ENCODE peak calls at places on chromosomes 11 and 22, in ten cellular contexts. One of them, this sample, is unnamed.

GRCh38 chr22:27952779-27953178 is 33.7 kb upstream of the PITPNB start:
- DNase-seq in fibroblast of mammary gland: peak
- DNase-seq in brain microvascular endothelial cell: no peak
- DNase-seq in uterus: no peak
- DNase-seq in foreskin fibroblast: no peak
- DNase-seq in ovary: no peak
- DNase-seq in progenitor cell of endocrine pancreas: no peak
- DNase-seq in RWPE1: no peak
- DNase-seq in lower leg skin: no peak
- DNase-seq in AG09319: no peak
- DNase-seq in this sample: peak

GRCh38 chr11:116579857-116580727 is 192.7 kb downstream of the BUD13 start:
- DNase-seq in RWPE1: no peak
- DNase-seq in AG09319: no peak
- DNase-seq in fibroblast of mammary gland: no peak
- DNase-seq in progenitor cell of endocrine pancreas: no peak
- DNase-seq in foreskin fibroblast: no peak
- DNase-seq in lower leg skin: no peak
- DNase-seq in brain microvascular endothelial cell: no peak
- DNase-seq in uterus: no peak
- DNase-seq in ovary: no peak
- DNase-seq in this sample: no peak

GRCh38 chr11:133300666-133301065 is 231.6 kb downstream of the OPCML start:
- DNase-seq in progenitor cell of endocrine pancreas: no peak
- DNase-seq in uterus: no peak
- DNase-seq in lower leg skin: no peak
- DNase-seq in fibroblast of mammary gland: no peak
- DNase-seq in ovary: no peak
- DNase-seq in RWPE1: no peak
- DNase-seq in foreskin fibroblast: no peak
- DNase-seq in AG09319: no peak
- DNase-seq in brain microvascular endothelial cell: no peak
- DNase-seq in this sample: no peak

GRCh38 chr22:37480387-37481346 is 5.5 kb downstream of the MFNG start:
- DNase-seq in RWPE1: no peak
- DNase-seq in AG09319: no peak
- DNase-seq in ovary: no peak
- DNase-seq in foreskin fibroblast: no peak
- DNase-seq in brain microvascular endothelial cell: no peak
- DNase-seq in fibroblast of mammary gland: no peak
- DNase-seq in lower leg skin: no peak
- DNase-seq in progenitor cell of endocrine pancreas: no peak
- DNase-seq in uterus: no peak
- DNase-seq in this sample: no peak

GRCh38 chr11:19595840-19596751 is 116.5 kb upstream of the NAV2 start:
- DNase-seq in lower leg skin: peak
- DNase-seq in RWPE1: peak
- DNase-seq in ovary: no peak
- DNase-seq in foreskin fibroblast: peak
- DNase-seq in uterus: no peak
- DNase-seq in progenitor cell of endocrine pancreas: no peak
- DNase-seq in AG09319: no peak
- DNase-seq in brain microvascular endothelial cell: peak
- DNase-seq in fibroblast of mammary gland: peak
- DNase-seq in this sample: peak

GRCh38 chr11:82975882-82976281 is 74.3 kb downstream of the DDIAS start:
- DNase-seq in RWPE1: no peak
- DNase-seq in brain microvascular endothelial cell: no peak
- DNase-seq in ovary: no peak
- DNase-seq in lower leg skin: no peak
- DNase-seq in uterus: no peak
- DNase-seq in AG09319: no peak
- DNase-seq in foreskin fibroblast: no peak
- DNase-seq in fibroblast of mammary gland: no peak
- DNase-seq in progenitor cell of endocrine pancreas: no peak
- DNase-seq in this sample: no peak

GRCh38 chr22:46214149-46214548 is 35.9 kb downstream of the CDPF1 start:
- DNase-seq in lower leg skin: no peak
- DNase-seq in RWPE1: no peak
- DNase-seq in brain microvascular endothelial cell: no peak
- DNase-seq in progenitor cell of endocrine pancreas: no peak
- DNase-seq in AG09319: no peak
- DNase-seq in foreskin fibroblast: no peak
- DNase-seq in ovary: no peak
- DNase-seq in fibroblast of mammary gland: no peak
- DNase-seq in uterus: no peak
- DNase-seq in this sample: no peak

GRCh38 chr22:20750461-20751184 is 23.3 kb upstream of the SERPIND1 start:
- DNase-seq in ovary: peak
- DNase-seq in AG09319: peak
- DNase-seq in foreskin fibroblast: peak
- DNase-seq in lower leg skin: peak
- DNase-seq in uterus: peak
- DNase-seq in brain microvascular endothelial cell: peak
- DNase-seq in progenitor cell of endocrine pancreas: no peak
- DNase-seq in fibroblast of mammary gland: peak
- DNase-seq in RWPE1: peak
- DNase-seq in this sample: peak

GRCh38 chr11:128483211-128483788 is 104.1 kb downstream of the ETS1 start:
- DNase-seq in foreskin fibroblast: no peak
- DNase-seq in progenitor cell of endocrine pancreas: no peak
- DNase-seq in uterus: no peak
- DNase-seq in RWPE1: no peak
- DNase-seq in AG09319: no peak
- DNase-seq in lower leg skin: no peak
- DNase-seq in ovary: no peak
- DNase-seq in brain microvascular endothelial cell: no peak
- DNase-seq in fibroblast of mammary gland: no peak
- DNase-seq in this sample: no peak

GRCh38 chr11:25961539-25961938 is 370.4 kb upstream of the ANO3 start:
- DNase-seq in progenitor cell of endocrine pancreas: no peak
- DNase-seq in ovary: no peak
- DNase-seq in uterus: no peak
- DNase-seq in RWPE1: no peak
- DNase-seq in brain microvascular endothelial cell: no peak
- DNase-seq in AG09319: no peak
- DNase-seq in foreskin fibroblast: no peak
- DNase-seq in fibroblast of mammary gland: no peak
- DNase-seq in lower leg skin: no peak
- DNase-seq in this sample: peak

GRCh38 chr22:19065298-19065859 is 56.8 kb downstream of the DGCR2 start:
- DNase-seq in AG09319: no peak
- DNase-seq in ovary: no peak
- DNase-seq in lower leg skin: no peak
- DNase-seq in fibroblast of mammary gland: no peak
- DNase-seq in foreskin fibroblast: no peak
- DNase-seq in uterus: no peak
- DNase-seq in progenitor cell of endocrine pancreas: no peak
- DNase-seq in brain microvascular endothelial cell: no peak
- DNase-seq in RWPE1: no peak
- DNase-seq in this sample: no peak

GRCh38 chr11:116955548-116955947 is 118.1 kb upstream of the APOA1 start:
- DNase-seq in foreskin fibroblast: no peak
- DNase-seq in RWPE1: no peak
- DNase-seq in lower leg skin: no peak
- DNase-seq in AG09319: no peak
- DNase-seq in brain microvascular endothelial cell: no peak
- DNase-seq in uterus: no peak
- DNase-seq in progenitor cell of endocrine pancreas: no peak
- DNase-seq in ovary: no peak
- DNase-seq in fibroblast of mammary gland: no peak
- DNase-seq in this sample: no peak

GRCh38 chr11:6200975-6201374 is 2.0 kb downstream of the OR52W1 start:
- DNase-seq in lower leg skin: no peak
- DNase-seq in RWPE1: no peak
- DNase-seq in foreskin fibroblast: no peak
- DNase-seq in progenitor cell of endocrine pancreas: no peak
- DNase-seq in uterus: no peak
- DNase-seq in AG09319: no peak
- DNase-seq in ovary: no peak
- DNase-seq in fibroblast of mammary gland: no peak
- DNase-seq in brain microvascular endothelial cell: no peak
- DNase-seq in this sample: peak

GRCh38 chr11:128890543-128891409 is at the start of gene KCNJ5:
- DNase-seq in ovary: peak
- DNase-seq in AG09319: no peak
- DNase-seq in RWPE1: peak
- DNase-seq in foreskin fibroblast: peak
- DNase-seq in brain microvascular endothelial cell: no peak
- DNase-seq in uterus: no peak
- DNase-seq in fibroblast of mammary gland: no peak
- DNase-seq in lower leg skin: no peak
- DNase-seq in progenitor cell of endocrine pancreas: no peak
- DNase-seq in this sample: no peak

GRCh38 chr11:10452211-10452767 is 2.8 kb upstream of the AMPD3 start:
- DNase-seq in lower leg skin: no peak
- DNase-seq in uterus: no peak
- DNase-seq in brain microvascular endothelial cell: no peak
- DNase-seq in foreskin fibroblast: peak
- DNase-seq in progenitor cell of endocrine pancreas: no peak
- DNase-seq in fibroblast of mammary gland: no peak
- DNase-seq in ovary: no peak
- DNase-seq in AG09319: no peak
- DNase-seq in RWPE1: no peak
- DNase-seq in this sample: no peak

GRCh38 chr11:124277809-124278208 is 21.6 kb downstream of the OR8G5 start:
- DNase-seq in brain microvascular endothelial cell: no peak
- DNase-seq in foreskin fibroblast: no peak
- DNase-seq in progenitor cell of endocrine pancreas: no peak
- DNase-seq in ovary: no peak
- DNase-seq in fibroblast of mammary gland: no peak
- DNase-seq in AG09319: no peak
- DNase-seq in uterus: no peak
- DNase-seq in RWPE1: no peak
- DNase-seq in lower leg skin: no peak
- DNase-seq in this sample: no peak
- TF ChIP-seq CTCF in brain microvascular endothelial cell: peak
- TF ChIP-seq CTCF in foreskin fibroblast: no peak
- TF ChIP-seq CTCF in progenitor cell of endocrine pancreas: peak
- TF ChIP-seq CTCF in ovary: no peak
- TF ChIP-seq CTCF in fibroblast of mammary gland: no peak
- TF ChIP-seq CTCF in AG09319: no peak
- TF ChIP-seq CTCF in uterus: no peak
- TF ChIP-seq CTCF in RWPE1: no peak
- TF ChIP-seq CTCF in lower leg skin: no peak
- TF ChIP-seq CTCF in this sample: peak

GRCh38 chr22:25332386-25332785 is 112.9 kb downstream of the CRYBB2 start:
- DNase-seq in fibroblast of mammary gland: no peak
- DNase-seq in progenitor cell of endocrine pancreas: no peak
- DNase-seq in foreskin fibroblast: no peak
- DNase-seq in uterus: no peak
- DNase-seq in brain microvascular endothelial cell: no peak
- DNase-seq in lower leg skin: no peak
- DNase-seq in AG09319: no peak
- DNase-seq in ovary: no peak
- DNase-seq in RWPE1: no peak
- DNase-seq in this sample: no peak

GRCh38 chr22:25331050-25331449 is 111.6 kb downstream of the CRYBB2 start:
- DNase-seq in uterus: no peak
- DNase-seq in fibroblast of mammary gland: no peak
- DNase-seq in AG09319: no peak
- DNase-seq in progenitor cell of endocrine pancreas: no peak
- DNase-seq in ovary: no peak
- DNase-seq in brain microvascular endothelial cell: no peak
- DNase-seq in foreskin fibroblast: no peak
- DNase-seq in lower leg skin: no peak
- DNase-seq in RWPE1: no peak
- DNase-seq in this sample: no peak

GRCh38 chr22:25334091-25334490 is 114.7 kb downstream of the CRYBB2 start:
- DNase-seq in RWPE1: no peak
- DNase-seq in foreskin fibroblast: no peak
- DNase-seq in ovary: no peak
- DNase-seq in lower leg skin: no peak
- DNase-seq in progenitor cell of endocrine pancreas: peak
- DNase-seq in AG09319: no peak
- DNase-seq in uterus: no peak
- DNase-seq in fibroblast of mammary gland: peak
- DNase-seq in brain microvascular endothelial cell: peak
- DNase-seq in this sample: peak
- TF ChIP-seq CTCF in RWPE1: no peak
- TF ChIP-seq CTCF in foreskin fibroblast: peak
- TF ChIP-seq CTCF in ovary: no peak
- TF ChIP-seq CTCF in lower leg skin: no peak
- TF ChIP-seq CTCF in progenitor cell of endocrine pancreas: peak
- TF ChIP-seq CTCF in AG09319: peak
- TF ChIP-seq CTCF in uterus: no peak
- TF ChIP-seq CTCF in fibroblast of mammary gland: peak
- TF ChIP-seq CTCF in brain microvascular endothelial cell: peak
- TF ChIP-seq CTCF in this sample: peak

GRCh38 chr11:94599510-94599909 is 32.3 kb downstream of the PIWIL4 start:
- DNase-seq in AG09319: no peak
- DNase-seq in RWPE1: no peak
- DNase-seq in uterus: no peak
- DNase-seq in progenitor cell of endocrine pancreas: no peak
- DNase-seq in foreskin fibroblast: no peak
- DNase-seq in ovary: no peak
- DNase-seq in lower leg skin: no peak
- DNase-seq in brain microvascular endothelial cell: no peak
- DNase-seq in fibroblast of mammary gland: no peak
- DNase-seq in this sample: no peak

GRCh38 chr11:94604496-94604895 is 37.3 kb downstream of the PIWIL4 start:
- DNase-seq in foreskin fibroblast: no peak
- DNase-seq in AG09319: no peak
- DNase-seq in brain microvascular endothelial cell: no peak
- DNase-seq in progenitor cell of endocrine pancreas: no peak
- DNase-seq in fibroblast of mammary gland: no peak
- DNase-seq in ovary: no peak
- DNase-seq in lower leg skin: no peak
- DNase-seq in RWPE1: no peak
- DNase-seq in uterus: no peak
- DNase-seq in this sample: no peak

GRCh38 chr11:94597896-94598295 is 30.7 kb downstream of the PIWIL4 start:
- DNase-seq in lower leg skin: no peak
- DNase-seq in AG09319: no peak
- DNase-seq in foreskin fibroblast: no peak
- DNase-seq in progenitor cell of endocrine pancreas: no peak
- DNase-seq in fibroblast of mammary gland: no peak
- DNase-seq in uterus: no peak
- DNase-seq in brain microvascular endothelial cell: no peak
- DNase-seq in ovary: no peak
- DNase-seq in RWPE1: no peak
- DNase-seq in this sample: peak

GRCh38 chr11:94603587-94603986 is 36.4 kb downstream of the PIWIL4 start:
- DNase-seq in RWPE1: no peak
- DNase-seq in progenitor cell of endocrine pancreas: no peak
- DNase-seq in ovary: no peak
- DNase-seq in brain microvascular endothelial cell: no peak
- DNase-seq in AG09319: no peak
- DNase-seq in foreskin fibroblast: no peak
- DNase-seq in uterus: no peak
- DNase-seq in fibroblast of mammary gland: no peak
- DNase-seq in lower leg skin: no peak
- DNase-seq in this sample: no peak

GRCh38 chr11:94602430-94603372 is 35.5 kb downstream of the PIWIL4 start:
- DNase-seq in progenitor cell of endocrine pancreas: no peak
- DNase-seq in foreskin fibroblast: no peak
- DNase-seq in ovary: peak
- DNase-seq in lower leg skin: no peak
- DNase-seq in uterus: peak
- DNase-seq in fibroblast of mammary gland: peak
- DNase-seq in AG09319: no peak
- DNase-seq in RWPE1: peak
- DNase-seq in brain microvascular endothelial cell: peak
- DNase-seq in this sample: peak
- TF ChIP-seq CTCF in progenitor cell of endocrine pancreas: no peak
- TF ChIP-seq CTCF in foreskin fibroblast: peak
- TF ChIP-seq CTCF in ovary: no peak
- TF ChIP-seq CTCF in lower leg skin: no peak
- TF ChIP-seq CTCF in uterus: peak
- TF ChIP-seq CTCF in fibroblast of mammary gland: peak
- TF ChIP-seq CTCF in AG09319: no peak
- TF ChIP-seq CTCF in RWPE1: peak
- TF ChIP-seq CTCF in brain microvascular endothelial cell: no peak
- TF ChIP-seq CTCF in this sample: peak

GRCh38 chr22:25774575-25775026 is 32.6 kb downstream of the MYO18B start:
- DNase-seq in progenitor cell of endocrine pancreas: peak
- DNase-seq in brain microvascular endothelial cell: no peak
- DNase-seq in AG09319: no peak
- DNase-seq in fibroblast of mammary gland: no peak
- DNase-seq in lower leg skin: no peak
- DNase-seq in ovary: no peak
- DNase-seq in foreskin fibroblast: no peak
- DNase-seq in uterus: no peak
- DNase-seq in RWPE1: no peak
- DNase-seq in this sample: no peak
- TF ChIP-seq CTCF in progenitor cell of endocrine pancreas: peak
- TF ChIP-seq CTCF in brain microvascular endothelial cell: peak
- TF ChIP-seq CTCF in AG09319: peak
- TF ChIP-seq CTCF in fibroblast of mammary gland: peak
- TF ChIP-seq CTCF in lower leg skin: no peak
- TF ChIP-seq CTCF in ovary: no peak
- TF ChIP-seq CTCF in foreskin fibroblast: peak
- TF ChIP-seq CTCF in uterus: no peak
- TF ChIP-seq CTCF in RWPE1: peak
- TF ChIP-seq CTCF in this sample: peak